ENCODE peak calls at places on chromosomes 11 and 22, in five cellular contexts. Q is right lobe of liver, O is cardiac muscle cell, Z is PC-3, H is HFF-Myc. D is an unnamed sample.

GRCh38 chr22:43109511-43109910 is 1.0 kb upstream of the BIK start:
- DNase-seq in O (no peak), Q (no peak), Z (no peak), H (no peak), D (no peak)

GRCh38 chr11:4185561-4185960 is 91.0 kb downstream of the RRM1 start:
- DNase-seq in Q (no peak), Z (no peak), O (no peak), H (no peak), D (no peak)

GRCh38 chr11:2673250-2673610 is 26.6 kb downstream of the KCNQ1OT1 start:
- DNase-seq in H (no peak), Z (no peak), Q (no peak), O (no peak), D (no peak)

GRCh38 chr11:109956124-109956793 is 136.9 kb upstream of the ZC3H12C start:
- DNase-seq in Z (no peak), O (no peak), H (no peak), Q (no peak), D (no peak)

GRCh38 chr11:76233936-76234703 is 27.8 kb upstream of the WNT11 start:
- DNase-seq in O (peak; percentile 78), Z (no peak), Q (peak; percentile 55), H (no peak), D (no peak)

GRCh38 chr11:4454031-4454430 is 4.9 kb downstream of the OR52K2 start:
- DNase-seq in H (peak; percentile 16), O (no peak), Q (no peak), Z (no peak), D (no peak)

GRCh38 chr22:27673839-27674238 is 127.7 kb downstream of the MN1 start:
- DNase-seq in Z (no peak), Q (no peak), H (no peak), O (no peak), D (no peak)

GRCh38 chr11:62044639-62045121 is 77.2 kb upstream of the FTH1 start:
- DNase-seq in Q (no peak), Z (peak; percentile 97), O (no peak), H (no peak), D (no peak)

GRCh38 chr11:88552377-88553029 is 215.0 kb upstream of the CTSC start:
- DNase-seq in O (peak; percentile 61), Q (peak; percentile 56), Z (peak; percentile 87), H (peak; percentile 47), D (no peak)

GRCh38 chr11:115164774-115165173 is 339.4 kb downstream of the CADM1 start:
- DNase-seq in H (no peak), Z (no peak), Q (no peak), O (no peak), D (no peak)

GRCh38 chr22:40224702-40225101 is 47.0 kb downstream of the TNRC6B start:
- DNase-seq in Q (no peak), O (no peak), H (no peak), Z (no peak), D (no peak)

GRCh38 chr11:91326751-91327150 is 897.9 kb upstream of the FAT3 start:
- DNase-seq in Z (no peak), Q (no peak), O (no peak), H (no peak), D (no peak)

GRCh38 chr22:43824724-43825485 is 12.8 kb upstream of the EFCAB6 start:
- DNase-seq in H (no peak), O (no peak), Z (no peak), Q (no peak), D (no peak)

GRCh38 chr11:619625-620050 is 3.9 kb upstream of the IRF7 start:
- DNase-seq in H (no peak), Q (no peak), O (no peak), Z (no peak), D (no peak)

GRCh38 chr11:134646561-134646960 is 234.5 kb upstream of the B3GAT1 start:
- DNase-seq in Q (no peak), O (no peak), H (no peak), Z (no peak), D (no peak)

GRCh38 chr22:44225091-44225689 is 44.5 kb downstream of the PARVG start:
- DNase-seq in O (no peak), H (no peak), Z (no peak), Q (no peak), D (no peak)

GRCh38 chr11:2198621-2199365 is 27.2 kb upstream of the TH start:
- DNase-seq in O (no peak), H (no peak), Z (no peak), Q (no peak), D (no peak)

GRCh38 chr11:1896895-1897294 is 5.2 kb upstream of the PRR33 start:
- DNase-seq in H (no peak), Z (no peak), Q (no peak), O (no peak), D (no peak)

GRCh38 chr11:114790910-114791309 is 112.6 kb downstream of the NXPE2 start:
- DNase-seq in Z (no peak), Q (no peak), O (no peak), H (no peak), D (no peak)

GRCh38 chr22:23457586-23457985 is 122.5 kb downstream of the IGLL1 start:
- DNase-seq in H (no peak), Z (no peak), O (no peak), Q (no peak), D (no peak)

GRCh38 chr11:118652681-118653181 is 26.7 kb downstream of the TREH start:
- DNase-seq in H (no peak), Z (no peak), O (no peak), Q (no peak), D (no peak)
- TF ChIP-seq CTCF in H (no peak), Z (no peak), O (no peak), Q (no peak), D (no peak)

GRCh38 chr11:57463596-57464342 is 3.4 kb downstream of the RTN4RL2 start:
- DNase-seq in H (no peak), O (no peak), Q (no peak), Z (no peak), D (no peak)

GRCh38 chr11:57460017-57460755 is at the start of gene RTN4RL2:
- DNase-seq in Z (peak; percentile 72), Q (peak; percentile 80), H (no peak), O (peak; percentile 62), D (no peak)

GRCh38 chr11:57460756-57461749 is 725 bp downstream of the RTN4RL2 start:
- DNase-seq in O (no peak), Q (no peak), H (no peak), Z (peak; percentile 11), D (no peak)

GRCh38 chr11:57462597-57462996 is 2.3 kb downstream of the RTN4RL2 start:
- DNase-seq in Z (no peak), O (no peak), H (no peak), Q (no peak), D (no peak)

GRCh38 chr11:57461841-57462489 is 1.6 kb downstream of the RTN4RL2 start:
- DNase-seq in Q (no peak), Z (no peak), O (no peak), H (no peak), D (no peak)
- H3K4me3 ChIP-seq in Q (no peak overlapping the region), Z (no peak overlapping the region), O (no peak overlapping the region), H (no peak overlapping the region), D (no peak overlapping the region)

GRCh38 chr11:69841859-69842698 is 22.9 kb upstream of the FGF3 start:
- DNase-seq in H (no peak), Q (no peak), Z (peak; percentile 69), O (peak; percentile 17), D (no peak)
- TF ChIP-seq CTCF in H (peak; percentile 52), Q (peak; percentile 38), Z (peak; percentile 89), O (peak; percentile 41), D (peak; percentile 14)

DNA sequence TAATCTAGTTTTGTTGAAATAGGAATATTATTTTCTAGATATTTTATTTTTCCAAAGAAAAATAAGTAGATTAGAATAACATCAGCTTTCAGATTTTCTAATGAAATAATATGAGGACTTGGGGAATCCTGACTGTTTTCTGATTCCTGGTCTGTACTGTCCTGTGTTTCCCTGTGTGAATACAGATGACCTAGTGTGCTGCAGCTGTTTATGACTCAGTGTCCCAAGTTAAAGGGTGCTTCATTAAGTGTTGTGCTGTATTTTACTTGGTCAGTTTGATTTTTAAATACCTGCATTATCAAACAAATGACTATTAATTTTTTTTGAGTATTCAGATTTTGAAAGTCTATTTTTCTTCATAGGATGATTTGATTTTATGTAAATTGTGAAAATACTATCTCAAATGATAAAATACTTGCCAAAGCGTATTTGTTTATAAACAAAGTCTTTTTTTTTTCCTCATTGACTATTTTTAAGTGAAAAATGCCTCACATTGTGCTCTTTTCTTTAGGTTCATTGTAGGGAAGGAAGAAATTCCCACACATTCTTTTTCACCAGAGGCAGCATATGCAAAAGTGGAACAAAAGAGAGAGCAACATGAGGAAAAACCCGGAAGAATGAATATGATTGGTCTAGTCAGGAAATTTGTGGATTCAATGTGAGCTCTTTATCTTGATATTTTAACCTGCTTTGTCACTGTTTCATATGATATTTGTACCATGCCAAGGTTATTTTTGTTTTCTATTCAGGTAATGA is 264.2 kb downstream of the TMEM135 start:
- DNase-seq in Z (no peak), O (no peak), Q (no peak), H (no peak), D (no peak)
- H3K4me3 ChIP-seq in Z (no peak overlapping the region), O (no peak overlapping the region), Q (no peak overlapping the region), H (no peak overlapping the region), D (no peak overlapping the region)

DNA sequence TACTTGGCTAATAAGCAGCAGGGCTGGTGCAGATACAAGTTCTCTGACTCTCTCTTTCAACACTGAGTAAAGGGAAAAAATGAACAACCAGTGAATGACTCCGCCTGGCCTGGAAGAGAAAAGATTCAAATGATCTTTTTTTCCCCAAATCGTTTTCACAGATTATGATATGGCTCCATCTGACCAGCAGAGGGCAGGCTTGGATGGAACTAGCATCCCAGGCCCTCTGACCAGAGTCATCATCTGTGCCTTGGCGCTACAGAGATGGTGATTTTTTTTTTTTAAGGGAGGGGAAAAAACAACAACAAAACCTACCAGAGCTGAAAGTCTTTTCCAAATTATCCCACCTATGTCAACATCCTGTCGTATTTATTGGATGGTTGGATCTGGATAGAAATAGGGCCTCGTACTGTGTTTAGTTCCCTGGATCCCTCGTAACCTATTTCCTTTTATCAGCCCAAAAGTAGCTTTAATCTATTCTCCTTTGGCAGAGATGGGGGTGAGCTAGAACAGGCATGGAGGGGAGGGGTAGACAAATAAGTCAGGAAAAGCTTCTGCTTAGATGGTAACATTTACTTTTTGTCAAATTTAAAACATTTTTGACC is 69.7 kb downstream of the PRSS23 start:
- DNase-seq in Z (peak; percentile 58), Q (peak; percentile 54), H (peak; percentile 48), O (peak; percentile 78), D (no peak)
- TF ChIP-seq CTCF in Z (peak; percentile 76), Q (peak; percentile 62), H (peak; percentile 76), O (peak; percentile 82), D (peak; percentile 76)

DNA sequence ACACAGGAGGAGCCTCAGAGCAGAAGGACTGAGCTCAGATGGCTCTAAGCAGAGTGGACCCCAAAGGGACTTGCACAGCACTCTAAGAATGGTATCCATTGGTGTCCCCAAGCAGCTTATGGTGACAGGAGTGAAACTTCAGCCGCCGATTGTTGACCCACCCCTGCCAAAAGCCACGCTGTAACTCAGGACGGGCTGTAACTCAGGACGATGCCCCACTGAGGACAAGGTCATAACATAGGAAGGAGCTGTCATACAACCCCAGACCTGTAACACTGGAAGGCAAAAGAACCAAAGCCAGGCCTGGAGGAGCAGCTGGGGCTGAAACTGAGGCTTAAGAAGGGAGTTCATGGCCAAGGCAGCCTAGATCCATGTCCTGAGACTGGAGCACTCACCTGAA is 14.2 kb downstream of the CD59 start:
- DNase-seq in Z (no peak), Q (no peak), H (no peak), O (no peak), D (no peak)
- H3K4me3 ChIP-seq in Z (peak overlapping the region; percentile 17), Q (no peak overlapping the region), H (no peak overlapping the region), O (no peak overlapping the region), D (no peak overlapping the region)

D was measured in AG04449.